ENCODE peak calls at places on chromosomes 3 and 15, in five cellular contexts. One of them, this sample, is unnamed.

GRCh38 chr3:123448503-123449091 is at the start of gene ADCY5:
- DNase-seq in mesenchymal stem cell: peak
- DNase-seq in H1: no peak
- DNase-seq in H9: peak
- DNase-seq in trophoblast cell: no peak
- DNase-seq in this sample: peak

GRCh38 chr3:27559835-27560234 is 75.7 kb upstream of the SLC4A7 start:
- DNase-seq in mesenchymal stem cell: no peak
- DNase-seq in H1: no peak
- DNase-seq in H9: no peak
- DNase-seq in trophoblast cell: peak
- DNase-seq in this sample: no peak

GRCh38 chr15:60179786-60180391 is 175.8 kb downstream of the FOXB1 start:
- DNase-seq in trophoblast cell: peak
- DNase-seq in mesenchymal stem cell: peak
- DNase-seq in H1: no peak
- DNase-seq in H9: no peak
- DNase-seq in this sample: peak

GRCh38 chr3:102736961-102737304 is 302.1 kb downstream of the ZPLD1 start:
- DNase-seq in H1: no peak
- DNase-seq in mesenchymal stem cell: no peak
- DNase-seq in trophoblast cell: no peak
- DNase-seq in H9: no peak
- DNase-seq in this sample: no peak

GRCh38 chr3:73618461-73618860 is 6.3 kb downstream of the PDZRN3 start:
- DNase-seq in H1: no peak
- DNase-seq in mesenchymal stem cell: no peak
- DNase-seq in H9: no peak
- DNase-seq in trophoblast cell: no peak
- DNase-seq in this sample: no peak

GRCh38 chr3:176562381-176562780 is 634.9 kb downstream of the TBL1XR1 start:
- DNase-seq in trophoblast cell: no peak
- DNase-seq in H1: no peak
- DNase-seq in mesenchymal stem cell: no peak
- DNase-seq in H9: no peak
- DNase-seq in this sample: no peak

GRCh38 chr3:104628185-104628789 is 738.4 kb upstream of the ALCAM start:
- DNase-seq in mesenchymal stem cell: peak
- DNase-seq in H1: no peak
- DNase-seq in H9: no peak
- DNase-seq in trophoblast cell: no peak
- DNase-seq in this sample: peak

GRCh38 chr15:47806008-47806407 is 88.7 kb downstream of the SEMA6D start:
- DNase-seq in H9: no peak
- DNase-seq in H1: no peak
- DNase-seq in mesenchymal stem cell: no peak
- DNase-seq in trophoblast cell: no peak
- DNase-seq in this sample: no peak

GRCh38 chr3:3836845-3837244 is 37.6 kb downstream of the LRRN1 start:
- DNase-seq in trophoblast cell: no peak
- DNase-seq in H1: no peak
- DNase-seq in mesenchymal stem cell: no peak
- DNase-seq in H9: no peak
- DNase-seq in this sample: no peak

GRCh38 chr15:90221251-90221900 is 12.4 kb downstream of the CIB1 start:
- DNase-seq in mesenchymal stem cell: peak
- DNase-seq in trophoblast cell: peak
- DNase-seq in H9: peak
- DNase-seq in H1: peak
- DNase-seq in this sample: no peak

GRCh38 chr3:197592361-197593045 is 36.7 kb upstream of the BDH1 start:
- DNase-seq in mesenchymal stem cell: no peak
- DNase-seq in trophoblast cell: no peak
- DNase-seq in H1: no peak
- DNase-seq in H9: no peak
- DNase-seq in this sample: no peak

GRCh38 chr3:56137406-56137805 is 330.9 kb downstream of the ERC2 start:
- DNase-seq in trophoblast cell: no peak
- DNase-seq in H1: no peak
- DNase-seq in mesenchymal stem cell: no peak
- DNase-seq in H9: no peak
- DNase-seq in this sample: no peak

GRCh38 chr15:48507416-48508065 is 138.0 kb downstream of the FBN1 start:
- DNase-seq in H9: peak
- DNase-seq in trophoblast cell: peak
- DNase-seq in H1: no peak
- DNase-seq in mesenchymal stem cell: peak
- DNase-seq in this sample: peak

GRCh38 chr3:136949708-136950107 is 8.1 kb upstream of the IL20RB start:
- DNase-seq in H9: no peak
- DNase-seq in H1: no peak
- DNase-seq in trophoblast cell: no peak
- DNase-seq in mesenchymal stem cell: no peak
- DNase-seq in this sample: no peak

GRCh38 chr3:12868039-12869024 is 27.0 kb upstream of the RPL32 start:
- DNase-seq in H9: peak
- DNase-seq in mesenchymal stem cell: peak
- DNase-seq in trophoblast cell: peak
- DNase-seq in H1: peak
- DNase-seq in this sample: peak

GRCh38 chr3:32336123-32336518 is 55.5 kb upstream of the CMTM7 start:
- DNase-seq in mesenchymal stem cell: no peak
- DNase-seq in H1: no peak
- DNase-seq in trophoblast cell: peak
- DNase-seq in H9: no peak
- DNase-seq in this sample: no peak

GRCh38 chr15:57534279-57534678 is 57.4 kb upstream of the MYZAP start:
- DNase-seq in mesenchymal stem cell: no peak
- DNase-seq in H1: no peak
- DNase-seq in H9: peak
- DNase-seq in trophoblast cell: no peak
- DNase-seq in this sample: no peak

GRCh38 chr3:195182470-195182795 is 88.5 kb downstream of the XXYLT1 start:
- DNase-seq in mesenchymal stem cell: peak
- DNase-seq in H9: no peak
- DNase-seq in trophoblast cell: no peak
- DNase-seq in H1: no peak
- DNase-seq in this sample: no peak

GRCh38 chr3:71064976-71065763 is 518.4 kb downstream of the FOXP1 start:
- DNase-seq in H1: no peak
- DNase-seq in mesenchymal stem cell: peak
- DNase-seq in H9: peak
- DNase-seq in trophoblast cell: peak
- DNase-seq in this sample: peak

GRCh38 chr3:23832523-23832922 is 26.8 kb downstream of the UBE2E1 start:
- DNase-seq in trophoblast cell: no peak
- DNase-seq in H9: no peak
- DNase-seq in H1: no peak
- DNase-seq in mesenchymal stem cell: no peak
- DNase-seq in this sample: no peak

GRCh38 chr15:69552057-69552815 is 99.6 kb downstream of the RPLP1 start:
- DNase-seq in mesenchymal stem cell: no peak
- DNase-seq in trophoblast cell: no peak
- DNase-seq in H1: no peak
- DNase-seq in H9: no peak
- DNase-seq in this sample: no peak

GRCh38 chr15:94205366-94205765 is 26.0 kb upstream of the MCTP2 start:
- DNase-seq in H1: no peak
- DNase-seq in H9: no peak
- DNase-seq in trophoblast cell: no peak
- DNase-seq in mesenchymal stem cell: peak
- DNase-seq in this sample: no peak
- H2BK120ac ChIP-seq in H1: no peak
- H2BK120ac ChIP-seq in H9: no peak
- H2BK120ac ChIP-seq in trophoblast cell: no peak
- H2BK120ac ChIP-seq in mesenchymal stem cell: no peak
- H2BK120ac ChIP-seq in this sample: no peak

GRCh38 chr15:88194162-88194561 is 62.4 kb downstream of the NTRK3 start:
- DNase-seq in trophoblast cell: no peak
- DNase-seq in H1: no peak
- DNase-seq in H9: no peak
- DNase-seq in mesenchymal stem cell: no peak
- DNase-seq in this sample: no peak
- H2AFZ ChIP-seq in trophoblast cell: no peak
- H2AFZ ChIP-seq in H1: no peak
- H2AFZ ChIP-seq in H9: no peak
- H2AFZ ChIP-seq in mesenchymal stem cell: no peak
- H2AFZ ChIP-seq in this sample: no peak

GRCh38 chr3:150760431-150761200 is 2.4 kb downstream of the SIAH2 start:
- DNase-seq in mesenchymal stem cell: peak
- DNase-seq in trophoblast cell: no peak
- DNase-seq in H9: no peak
- DNase-seq in H1: no peak
- DNase-seq in this sample: no peak
- H2BK12ac ChIP-seq in mesenchymal stem cell: no peak
- H2BK12ac ChIP-seq in trophoblast cell: no peak
- H2BK12ac ChIP-seq in H9: no peak
- H2BK12ac ChIP-seq in H1: no peak
- H2BK12ac ChIP-seq in this sample: no peak

GRCh38 chr3:99586680-99587079 is 51.7 kb upstream of the COL8A1 start:
- DNase-seq in trophoblast cell: no peak
- DNase-seq in H9: no peak
- DNase-seq in mesenchymal stem cell: no peak
- DNase-seq in H1: no peak
- DNase-seq in this sample: no peak
- H2BK120ac ChIP-seq in trophoblast cell: no peak
- H2BK120ac ChIP-seq in H9: no peak
- H2BK120ac ChIP-seq in mesenchymal stem cell: no peak
- H2BK120ac ChIP-seq in H1: no peak
- H2BK120ac ChIP-seq in this sample: no peak

DNA sequence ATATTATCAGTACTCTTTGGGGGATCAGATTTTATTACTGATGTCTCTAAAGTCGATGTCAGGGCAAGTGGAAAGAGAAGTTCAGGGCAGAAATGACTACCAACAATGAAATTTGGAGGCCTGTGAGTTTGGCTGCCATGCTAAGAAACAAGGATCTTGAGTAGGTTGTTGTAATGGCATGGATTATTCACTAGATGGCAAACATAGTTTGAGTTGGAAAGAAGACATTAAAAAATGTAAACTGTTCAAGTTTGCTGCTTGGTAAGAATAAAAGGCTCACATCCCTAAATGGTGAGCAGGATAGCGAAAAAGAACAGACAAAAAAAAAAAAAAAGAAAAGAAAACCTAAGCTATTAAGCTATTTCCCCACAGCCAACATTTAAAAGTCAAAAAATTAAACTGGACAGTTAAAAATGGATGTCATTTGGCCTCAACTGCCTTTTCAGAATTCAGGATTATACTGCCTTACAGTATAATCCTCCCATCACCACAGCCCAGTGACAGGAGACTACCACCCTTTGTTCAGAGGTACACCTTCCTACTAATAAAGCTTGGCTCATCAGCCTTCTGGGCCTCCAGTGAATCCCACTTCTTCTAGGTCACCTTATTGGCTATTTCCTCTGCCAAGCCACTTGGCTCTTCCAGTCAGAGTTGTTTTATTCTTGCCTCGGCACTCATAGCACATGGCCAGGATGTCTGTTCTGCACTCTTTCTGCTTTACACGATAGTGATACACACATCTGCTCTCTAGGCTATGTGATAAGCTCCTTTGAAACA is 163.7 kb downstream of the PLD1 start:
- DNase-seq in mesenchymal stem cell: peak
- DNase-seq in H1: no peak
- DNase-seq in trophoblast cell: peak
- DNase-seq in H9: no peak
- DNase-seq in this sample: peak
- H2AFZ ChIP-seq in mesenchymal stem cell: no peak
- H2AFZ ChIP-seq in H1: peak
- H2AFZ ChIP-seq in trophoblast cell: no peak
- H2AFZ ChIP-seq in H9: no peak
- H2AFZ ChIP-seq in this sample: peak

GRCh38 chr3:106399208-106399607 is 530.4 kb upstream of the CBLB start:
- DNase-seq in mesenchymal stem cell: peak
- DNase-seq in H1: no peak
- DNase-seq in trophoblast cell: no peak
- DNase-seq in H9: no peak
- DNase-seq in this sample: peak

GRCh38 chr3:106401666-106402319 is 533.0 kb upstream of the CBLB start:
- DNase-seq in H9: no peak
- DNase-seq in H1: no peak
- DNase-seq in trophoblast cell: no peak
- DNase-seq in mesenchymal stem cell: peak
- DNase-seq in this sample: no peak

GRCh38 chr3:106403746-106404145 is 534.9 kb upstream of the CBLB start:
- DNase-seq in trophoblast cell: no peak
- DNase-seq in H9: no peak
- DNase-seq in mesenchymal stem cell: no peak
- DNase-seq in H1: no peak
- DNase-seq in this sample: no peak

GRCh38 chr3:106397004-106397403 is 528.2 kb upstream of the CBLB start:
- DNase-seq in mesenchymal stem cell: no peak
- DNase-seq in H1: peak
- DNase-seq in H9: peak
- DNase-seq in trophoblast cell: no peak
- DNase-seq in this sample: no peak

DNA sequence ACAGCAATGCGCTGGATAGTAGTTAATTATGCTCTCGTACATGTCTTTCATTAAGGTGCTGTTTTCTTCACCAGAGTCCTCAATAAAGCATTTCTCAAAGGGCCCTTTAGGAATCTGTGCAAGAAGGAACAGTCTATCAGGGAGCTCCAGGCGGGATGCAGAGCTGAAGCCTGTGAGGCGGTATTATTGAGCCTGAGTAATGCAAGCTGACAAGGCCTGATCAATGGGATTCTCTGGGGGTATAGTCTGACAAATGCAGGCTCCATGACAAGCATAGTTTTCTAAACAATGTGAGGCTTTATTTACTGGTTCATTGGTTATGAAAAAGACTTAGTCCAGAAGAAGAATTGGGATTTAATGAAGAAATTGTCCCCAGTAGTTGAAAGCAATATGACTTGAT is 531.0 kb upstream of the CBLB start:
- DNase-seq in H1: no peak
- DNase-seq in trophoblast cell: no peak
- DNase-seq in H9: no peak
- DNase-seq in mesenchymal stem cell: peak
- DNase-seq in this sample: peak
- H2BK12ac ChIP-seq in H1: no peak
- H2BK12ac ChIP-seq in trophoblast cell: no peak
- H2BK12ac ChIP-seq in H9: no peak
- H2BK12ac ChIP-seq in mesenchymal stem cell: no peak
- H2BK12ac ChIP-seq in this sample: no peak